ENCODE peak calls at places on chromosomes 2 and 18, in seven cellular contexts. K is mesenchymal stem cell, S is H9, U is trophoblast cell, M is neuronal stem cell, W is mesendoderm, Z is H1. P is an unnamed sample.

GRCh38 chr18:77119101-77119850 is 13.3 kb downstream of the MBP start:
- DNase-seq in Z (no peak), S (no peak), W (no peak), K (no peak), M (no peak), U (no peak), P (no peak)

GRCh38 chr2:24489942-24490673 is 946 bp upstream of the NCOA1 start:
- DNase-seq in U (peak), K (peak), S (peak), Z (no peak), W (peak), M (peak), P (peak)

GRCh38 chr2:85753525-85754312 is at the start of gene ATOH8:
- DNase-seq in Z (peak), U (peak), S (peak), M (peak), W (peak), K (peak), P (peak)

GRCh38 chr2:218272531-218273212 is 2.4 kb downstream of the PNKD start:
- DNase-seq in U (peak), M (peak), Z (no peak), K (peak), W (peak), S (peak), P (peak)

GRCh38 chr2:167144179-167144898 is 256.1 kb downstream of the XIRP2 start:
- DNase-seq in U (no peak), S (no peak), Z (no peak), W (no peak), K (peak), M (no peak), P (peak)

GRCh38 chr2:178306351-178307073 is 112.2 kb downstream of the OSBPL6 start:
- DNase-seq in Z (peak), U (peak), M (peak), K (peak), S (peak), W (peak), P (peak)

GRCh38 chr18:48801728-48802542 is 148.8 kb downstream of the SMAD7 start:
- DNase-seq in Z (no peak), U (peak), M (no peak), W (no peak), K (no peak), S (peak), P (no peak)

GRCh38 chr18:60064271-60064670 is 164.5 kb downstream of the PMAIP1 start:
- DNase-seq in W (no peak), S (no peak), U (no peak), Z (no peak), M (no peak), K (no peak), P (peak)

GRCh38 chr18:79856119-79857080 is 58.7 kb downstream of the KCNG2 start:
- DNase-seq in K (peak), Z (peak), U (no peak), W (peak), M (peak), S (peak), P (peak)

GRCh38 chr2:204575463-204575862 is 30.2 kb downstream of the PARD3B start:
- DNase-seq in W (no peak), K (no peak), U (no peak), S (no peak), M (no peak), Z (no peak), P (no peak)

GRCh38 chr18:55290898-55291297 is 297.1 kb downstream of the TCF4 start:
- DNase-seq in M (no peak), S (no peak), Z (no peak), U (no peak), K (peak), W (peak), P (peak)

GRCh38 chr2:14140009-14140408 is 492.5 kb upstream of the LRATD1 start:
- DNase-seq in Z (no peak), K (no peak), S (no peak), W (peak), U (no peak), M (no peak), P (no peak)

GRCh38 chr18:79579807-79580480 is 99.7 kb upstream of the CTDP1 start:
- DNase-seq in S (peak), M (no peak), U (no peak), K (no peak), W (no peak), Z (no peak), P (no peak)

GRCh38 chr2:153165021-153165420 is 313.5 kb downstream of the RPRM start:
- DNase-seq in U (no peak), K (no peak), S (no peak), W (no peak), M (no peak), Z (no peak), P (no peak)

GRCh38 chr2:214244847-214245246 is 166.0 kb upstream of the VWC2L start:
- DNase-seq in Z (no peak), K (no peak), W (peak), M (peak), U (no peak), S (no peak), P (peak)

GRCh38 chr2:136381722-136382633 is 264.0 kb upstream of the CXCR4 start:
- DNase-seq in W (no peak), U (no peak), S (no peak), Z (no peak), K (no peak), M (no peak), P (no peak)

GRCh38 chr2:79982445-79982844 is 322.1 kb downstream of the LRRTM1 start:
- DNase-seq in K (no peak), W (peak), M (no peak), U (peak), S (peak), Z (peak), P (no peak)

GRCh38 chr2:3432067-3432466 is 52.6 kb downstream of the TRAPPC12 start:
- DNase-seq in Z (no peak), U (no peak), M (no peak), S (no peak), K (peak), W (no peak), P (peak)

GRCh38 chr2:240130393-240131195 is 5.5 kb downstream of the COPS9 start:
- DNase-seq in K (no peak), S (peak), M (no peak), Z (no peak), U (no peak), W (no peak), P (no peak)

GRCh38 chr2:168278424-168278888 is 31.1 kb upstream of the STK39 start:
- DNase-seq in W (peak), Z (no peak), U (peak), K (peak), S (no peak), M (no peak), P (peak)

GRCh38 chr18:7096838-7097237 is 20.8 kb downstream of the LAMA1 start:
- DNase-seq in K (no peak), Z (no peak), W (peak), U (no peak), S (no peak), M (no peak), P (no peak)

GRCh38 chr18:7090771-7091170 is 26.8 kb downstream of the LAMA1 start:
- DNase-seq in W (no peak), M (no peak), K (no peak), S (no peak), Z (no peak), U (no peak), P (peak)

GRCh38 chr18:7089369-7089768 is 28.2 kb downstream of the LAMA1 start:
- DNase-seq in S (no peak), W (no peak), Z (no peak), K (no peak), M (no peak), U (no peak), P (no peak)

GRCh38 chr18:7094432-7094831 is 23.2 kb downstream of the LAMA1 start:
- DNase-seq in K (no peak), U (no peak), M (no peak), Z (no peak), W (no peak), S (no peak), P (no peak)
- H4K8ac ChIP-seq in K (no peak), U (no peak), M (no peak), Z (no peak), W (no peak), S (no peak), P (no peak)

GRCh38 chr18:51522821-51523220 is 325.3 kb upstream of the MEX3C start:
- DNase-seq in S (no peak), W (peak), K (no peak), M (no peak), Z (no peak), U (peak), P (no peak)
- H4K8ac ChIP-seq in S (no peak), W (no peak), K (no peak), M (no peak), Z (no peak), U (no peak), P (no peak)

GRCh38 chr18:25516121-25516520 is 164.2 kb upstream of the ZNF521 start:
- DNase-seq in U (no peak), S (no peak), K (peak), M (no peak), W (no peak), Z (no peak), P (no peak)

GRCh38 chr18:25516747-25517498 is 165.0 kb upstream of the ZNF521 start:
- DNase-seq in Z (no peak), M (peak), S (no peak), U (peak), W (peak), K (no peak), P (no peak)

GRCh38 chr18:25518716-25519053 is 166.7 kb upstream of the ZNF521 start:
- DNase-seq in M (no peak), U (no peak), W (no peak), K (no peak), Z (no peak), S (no peak), P (no peak)

GRCh38 chr18:25517881-25518715 is 166.1 kb upstream of the ZNF521 start:
- DNase-seq in S (no peak), W (no peak), U (peak), M (no peak), K (no peak), Z (no peak), P (no peak)
- H4K8ac ChIP-seq in S (no peak), W (no peak), U (peak), M (no peak), K (no peak), Z (no peak), P (no peak)

DNA sequence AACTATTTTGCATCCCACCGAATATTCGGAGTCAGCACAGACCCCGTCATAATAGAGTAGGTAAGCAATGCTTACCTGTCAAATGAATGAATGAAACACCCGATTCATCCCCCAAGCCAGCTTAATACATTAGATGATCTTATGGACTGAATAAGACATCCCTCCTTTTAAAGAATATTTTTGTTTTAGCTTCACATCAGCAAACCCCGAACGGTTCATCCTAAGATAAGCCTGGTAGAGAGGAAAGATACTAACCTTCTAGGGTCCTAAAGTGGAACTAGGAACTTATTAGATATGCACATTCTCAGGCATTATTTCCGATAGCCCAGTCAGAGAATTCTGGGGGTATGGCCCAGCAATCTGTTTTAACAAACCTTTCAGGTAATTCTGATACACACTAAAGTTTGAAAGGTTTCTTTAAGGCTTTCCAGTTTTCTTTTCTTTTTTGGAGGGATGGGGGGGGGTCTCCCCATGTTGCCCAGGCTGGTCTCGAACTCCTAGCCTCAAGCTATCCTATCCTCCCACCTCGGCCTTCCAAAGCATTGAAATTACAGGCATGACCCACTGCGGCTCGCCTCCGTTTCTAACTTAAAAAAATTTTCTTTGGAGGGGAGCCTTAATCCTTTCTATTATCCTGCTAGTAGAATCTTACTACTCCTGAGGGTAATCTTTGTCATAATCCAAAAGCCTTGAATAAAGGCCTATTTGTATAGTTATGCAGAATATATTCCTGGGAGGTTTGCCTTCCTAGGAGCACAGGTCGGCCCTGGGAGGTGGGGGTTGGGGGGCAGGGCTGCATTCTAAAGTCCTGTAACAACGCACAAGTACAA is 1.0 kb upstream of the ACTR3 start:
- DNase-seq in W (no peak), U (no peak), K (no peak), S (no peak), M (no peak), Z (no peak), P (no peak)
- H4K8ac ChIP-seq in W (peak), U (peak), K (no peak), S (no peak), M (no peak), Z (peak), P (peak)